ENCODE peak calls at places on chromosome 9, in seven cellular contexts. I is EL; W is A549; D is stimulated activated CD4-positive, alpha-beta T cell treated with anti-CD3 and anti-CD28 coated beads, TNF-alpha, amount 100 ng/mL, for 24 hours; A is T-helper 17 cell; F is mucosa of gallbladder; H is KBM-7. X is an unnamed sample.

GRCh38 chr9:114433720-114434255 is 46.0 kb upstream of the AKNA start:
- DNase-seq in W (no peak), F (no peak), A (no peak), H (no peak), D (no peak), I (no peak), X (no peak)

GRCh38 chr9:30280229-30280900 is 2104.1 kb upstream of the ACO1 start:
- DNase-seq in F (no peak), H (no peak), W (no peak), D (no peak), A (no peak), I (no peak), X (no peak)

GRCh38 chr9:130732131-130732530 is 38.6 kb downstream of the EXOSC2 start:
- DNase-seq in W (no peak), F (no peak), I (no peak), D (no peak), H (peak; percentile 24), A (no peak), X (no peak)

GRCh38 chr9:35904966-35905781 is 828 bp upstream of the HRCT1 start:
- DNase-seq in A (no peak), F (no peak), W (no peak), D (no peak), I (peak; percentile 77), H (no peak), X (no peak)

GRCh38 chr9:30507166-30507565 is 1877.3 kb upstream of the ACO1 start:
- DNase-seq in W (no peak), H (no peak), F (no peak), D (no peak), A (no peak), I (no peak), X (no peak)

GRCh38 chr9:86891091-86891490 is 56.2 kb downstream of the GAS1 start:
- DNase-seq in A (no peak), F (no peak), I (no peak), H (no peak), D (no peak), W (no peak), X (no peak)

GRCh38 chr9:137756045-137756744 is 121.4 kb upstream of the CACNA1B start:
- DNase-seq in H (no peak), D (no peak), W (no peak), I (no peak), A (no peak), F (no peak), X (no peak)

GRCh38 chr9:76354221-76354620 is 40.0 kb downstream of the RFK start:
- DNase-seq in D (no peak), I (no peak), W (no peak), A (no peak), H (no peak), F (no peak), X (no peak)

GRCh38 chr9:121560921-121561320 is 61.3 kb upstream of the GGTA1 start:
- DNase-seq in A (no peak), F (no peak), D (no peak), I (no peak), W (no peak), H (no peak), X (no peak)

GRCh38 chr9:23582836-23583235 is 243.2 kb downstream of the ELAVL2 start:
- DNase-seq in A (no peak), I (no peak), D (no peak), W (no peak), F (no peak), H (no peak), X (no peak)

GRCh38 chr9:96565684-96566360 is 53.8 kb downstream of the CDC14B start:
- DNase-seq in I (peak; percentile 48), W (peak; percentile 15), A (no peak), F (no peak), D (no peak), H (no peak), X (no peak)